ENCODE peak calls at places on chromosome 12, in eight cellular contexts. R is CD8-positive, alpha-beta T cell; O is stomach; E is CD4-positive, alpha-beta T cell; T is endodermal cell; J is psoas muscle; Y is heart right ventricle; P is HCT116. G is an unnamed sample. For H3K27me3, the result is how much of the 10 kb centered on the place peaks cover.

GRCh38 chr12:119740835-119741234 is 72.9 kb downstream of the PRKAB1 start:
- DNase-seq in R (no peak), O (no peak), E (no peak), T (no peak), J (no peak), Y (no peak), P (no peak), G (no peak)

GRCh38 chr12:31558521-31558920 is 32.4 kb downstream of the DENND5B start:
- DNase-seq in R (no peak), O (no peak), E (no peak), T (no peak), J (no peak), Y (no peak), P (no peak), G (no peak)

GRCh38 chr12:116708826-116709756 is 28.8 kb downstream of the SPRING1 start:
- DNase-seq in R (peak), O (peak), E (peak), T (peak), J (no peak), Y (no peak), P (peak), G (no peak)

GRCh38 chr12:25328082-25328712 is 77.5 kb upstream of the KRAS start:
- DNase-seq in R (no peak), O (no peak), E (no peak), T (no peak), J (no peak), Y (no peak), P (no peak), G (no peak)

GRCh38 chr12:49507139-49507538 is 31.7 kb upstream of the KCNH3 start:
- DNase-seq in R (no peak), O (no peak), E (no peak), T (no peak), J (no peak), Y (no peak), P (peak), G (no peak)

GRCh38 chr12:89556976-89557375 is 31.1 kb upstream of the POC1B start:
- DNase-seq in R (no peak), O (no peak), E (no peak), T (no peak), J (no peak), Y (no peak), P (peak), G (no peak)

GRCh38 chr12:64931981-64932380 is 107.5 kb downstream of the TBC1D30 start:
- DNase-seq in R (no peak), O (no peak), E (no peak), T (no peak), J (no peak), Y (no peak), P (no peak), G (no peak)

GRCh38 chr12:89551747-89552146 is 25.9 kb upstream of the POC1B start:
- DNase-seq in R (no peak), O (no peak), E (no peak), T (peak), J (no peak), Y (no peak), P (no peak), G (no peak)

GRCh38 chr12:17304503-17305347 is 698.8 kb upstream of the LMO3 start:
- DNase-seq in R (no peak), O (no peak), E (no peak), T (no peak), J (no peak), Y (no peak), P (no peak), G (no peak)

GRCh38 chr12:75560167-75560566 is 48.8 kb upstream of the KRR1 start:
- DNase-seq in R (no peak), O (no peak), E (no peak), T (no peak), J (no peak), Y (no peak), P (no peak), G (no peak)

GRCh38 chr12:86712425-86712843 is 456.2 kb upstream of the MGAT4C start:
- DNase-seq in R (no peak), O (no peak), E (no peak), T (no peak), J (no peak), Y (no peak), P (peak), G (no peak)

GRCh38 chr12:52200086-52200782 is 8.4 kb upstream of the KRT80 start:
- DNase-seq in R (no peak), O (no peak), E (no peak), T (peak), J (peak), Y (no peak), P (no peak), G (no peak)

GRCh38 chr12:46363582-46364299 is 8.8 kb downstream of the SLC38A2 start:
- DNase-seq in R (no peak), O (no peak), E (no peak), T (no peak), J (no peak), Y (no peak), P (no peak), G (no peak)

GRCh38 chr12:130118181-130118580 is 44.1 kb upstream of the FZD10 start:
- DNase-seq in R (no peak), O (no peak), E (no peak), T (no peak), J (no peak), Y (no peak), P (no peak), G (no peak)

GRCh38 chr12:19852100-19852855 is 413.0 kb downstream of the AEBP2 start:
- DNase-seq in R (no peak), O (no peak), E (no peak), T (no peak), J (no peak), Y (no peak), P (no peak), G (no peak)

GRCh38 chr12:43836455-43836989 is 641 bp downstream of the TMEM117 start:
- DNase-seq in R (no peak), O (no peak), E (no peak), T (no peak), J (no peak), Y (no peak), P (no peak), G (no peak)

GRCh38 chr12:107319536-107320030 is 226.2 kb upstream of the CRY1 start:
- DNase-seq in R (peak), O (no peak), E (peak), T (no peak), J (no peak), Y (no peak), P (no peak), G (no peak)

GRCh38 chr12:107317751-107318553 is 224.6 kb upstream of the CRY1 start:
- DNase-seq in R (peak), O (peak), E (peak), T (peak), J (peak), Y (peak), P (peak), G (no peak)

GRCh38 chr12:107320031-107320928 is 226.9 kb upstream of the CRY1 start:
- DNase-seq in R (peak), O (no peak), E (peak), T (peak), J (peak), Y (peak), P (no peak), G (no peak)

GRCh38 chr12:107318554-107318803 is 225.1 kb upstream of the CRY1 start:
- DNase-seq in R (no peak), O (no peak), E (no peak), T (no peak), J (no peak), Y (no peak), P (no peak), G (no peak)

DNA sequence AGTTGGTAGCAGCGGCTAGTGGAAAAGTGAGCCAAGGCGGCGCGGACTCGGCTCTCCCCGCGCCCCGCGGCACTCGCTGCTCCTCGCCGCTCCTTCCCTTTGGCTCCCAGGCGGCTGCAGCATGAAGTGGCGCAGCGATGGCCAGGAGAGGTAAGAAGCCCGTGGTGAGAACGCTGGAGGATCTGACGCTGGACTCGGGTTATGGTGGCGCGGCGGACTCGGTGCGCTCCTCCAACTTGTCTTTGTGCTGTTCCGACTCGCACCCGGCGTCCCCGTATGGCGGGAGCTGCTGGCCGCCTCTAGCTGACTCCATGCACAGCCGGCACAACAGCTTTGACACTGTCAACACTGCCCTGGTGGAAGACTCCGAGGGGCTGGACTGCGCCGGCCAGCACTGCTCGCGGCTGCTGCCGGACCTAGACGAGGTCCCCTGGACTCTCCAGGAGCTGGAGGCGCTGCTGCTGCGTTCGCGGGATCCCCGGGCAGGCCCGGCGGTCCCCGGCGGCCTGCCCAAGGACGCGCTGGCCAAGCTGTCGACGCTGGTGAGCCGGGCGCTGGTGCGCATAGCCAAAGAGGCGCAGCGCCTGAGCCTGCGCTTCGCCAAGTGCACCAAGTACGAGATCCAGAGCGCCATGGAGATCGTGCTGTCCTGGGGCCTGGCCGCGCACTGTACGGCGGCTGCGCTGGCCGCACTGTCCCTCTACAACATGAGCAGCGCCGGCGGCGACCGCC is 225.6 kb upstream of the CRY1 start:
- DNase-seq in R (peak), O (no peak), E (peak), T (peak), J (peak), Y (no peak), P (no peak), G (no peak)
- H3K27me3 ChIP-seq in R (under half), O (under half), E (under half), T (half or more), J (under half), Y (under half), P (under half), G (half or more)

GRCh38 chr12:54201001-54201794 is 12.4 kb upstream of the SMUG1 start:
- DNase-seq in R (peak), O (peak), E (peak), T (peak), J (peak), Y (peak), P (peak), G (peak)
- H3K27me3 ChIP-seq in R (under half), O (under half), E (half or more), T (half or more), J (under half), Y (under half), P (under half), G (half or more)

DNA sequence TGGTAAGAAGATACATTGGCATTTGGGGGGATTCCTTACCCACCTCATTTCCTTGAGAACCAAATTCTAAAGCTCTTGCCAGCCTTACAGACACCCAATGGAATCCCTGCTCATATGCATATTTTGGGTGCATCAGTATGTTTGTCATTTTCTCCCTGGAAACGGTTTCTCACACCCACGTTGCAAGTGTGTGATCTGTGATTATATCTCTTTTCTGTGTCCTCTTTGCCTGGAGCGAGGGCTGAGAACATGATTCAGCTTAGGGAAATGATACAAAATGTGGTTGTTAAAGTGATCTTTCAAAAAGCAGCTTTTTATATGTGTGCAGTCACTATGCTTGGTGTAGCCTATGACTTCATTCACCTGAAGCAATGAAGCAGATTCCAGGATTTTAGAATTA is 52.0 kb downstream of the KCNMB4 start:
- DNase-seq in R (no peak), O (no peak), E (no peak), T (no peak), J (no peak), Y (no peak), P (no peak), G (no peak)
- H3K27me3 ChIP-seq in R (under half), O (under half), E (under half), T (under half), J (under half), Y (under half), P (under half), G (under half)

GRCh38 chr12:53748072-53748840 is 3.5 kb downstream of the CISTR start:
- DNase-seq in R (no peak), O (no peak), E (no peak), T (peak), J (no peak), Y (no peak), P (no peak), G (no peak)
- H3K27me3 ChIP-seq in R (under half), O (half or more), E (half or more), T (half or more), J (under half), Y (under half), P (under half), G (under half)

GRCh38 chr12:108063192-108063591 is 65.9 kb upstream of the WSCD2 start:
- DNase-seq in R (no peak), O (no peak), E (no peak), T (peak), J (no peak), Y (no peak), P (peak), G (no peak)

GRCh38 chr12:108066583-108067234 is 62.4 kb upstream of the WSCD2 start:
- DNase-seq in R (no peak), O (no peak), E (no peak), T (no peak), J (no peak), Y (no peak), P (peak), G (no peak)

GRCh38 chr12:108069766-108070165 is 59.3 kb upstream of the WSCD2 start:
- DNase-seq in R (no peak), O (no peak), E (no peak), T (peak), J (no peak), Y (no peak), P (no peak), G (no peak)

GRCh38 chr12:108060910-108061309 is 68.2 kb upstream of the WSCD2 start:
- DNase-seq in R (no peak), O (no peak), E (no peak), T (no peak), J (no peak), Y (no peak), P (no peak), G (no peak)

DNA sequence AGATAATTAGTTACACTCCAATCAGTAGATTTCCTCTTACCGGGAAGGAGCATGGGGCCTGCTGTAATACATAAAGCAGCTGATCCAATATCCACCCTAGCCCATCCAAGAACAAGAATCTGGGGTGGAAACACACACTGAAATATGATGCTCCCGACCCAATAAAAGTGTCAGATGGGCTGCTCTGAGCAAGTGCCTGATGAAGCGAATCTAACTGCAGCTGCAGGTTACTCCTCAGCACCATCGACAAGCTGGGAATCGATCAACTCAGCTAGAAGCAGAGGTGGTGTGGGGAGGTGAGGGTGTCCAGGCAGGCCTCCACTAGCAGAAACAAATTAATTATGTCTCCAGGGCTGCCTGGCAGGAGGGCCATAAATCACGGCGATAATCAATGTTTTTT is 64.0 kb upstream of the WSCD2 start:
- DNase-seq in R (no peak), O (no peak), E (no peak), T (no peak), J (no peak), Y (no peak), P (no peak), G (no peak)
- H3K27me3 ChIP-seq in R (under half), O (under half), E (under half), T (under half), J (under half), Y (under half), P (under half), G (under half)

GRCh38 chr12:2054091-2055018 is 1.6 kb downstream of the CACNA1C start:
- DNase-seq in R (no peak), O (no peak), E (no peak), T (peak), J (no peak), Y (no peak), P (no peak), G (peak)

GRCh38 chr12:2057041-2057792 is 4.4 kb downstream of the CACNA1C start:
- DNase-seq in R (peak), O (peak), E (no peak), T (peak), J (peak), Y (peak), P (peak), G (peak)

GRCh38 chr12:2052861-2053674 is at the start of gene CACNA1C:
- DNase-seq in R (peak), O (peak), E (peak), T (peak), J (peak), Y (peak), P (no peak), G (peak)

GRCh38 chr12:2051700-2052625 is 824 bp upstream of the CACNA1C start:
- DNase-seq in R (no peak), O (no peak), E (no peak), T (peak), J (no peak), Y (no peak), P (no peak), G (no peak)

GRCh38 chr12:2053675-2054070 is 886 bp downstream of the CACNA1C start:
- DNase-seq in R (no peak), O (no peak), E (no peak), T (peak), J (peak), Y (peak), P (no peak), G (peak)
- H3K27me3 ChIP-seq in R (under half), O (under half), E (half or more), T (half or more), J (under half), Y (under half), P (under half), G (under half)